ENCODE peak calls at places on chromosome 16, in nine cellular contexts. One of them, this sample, is unnamed.

GRCh38 chr16:27547134-27547533 is 2.6 kb downstream of the GTF3C1 start:
- DNase-seq in tibial artery: no peak
- DNase-seq in IMR-90: peak
- DNase-seq in upper lobe of right lung: no peak
- DNase-seq in AG04450: peak
- DNase-seq in ovary: peak
- DNase-seq in tibial nerve: no peak
- DNase-seq in fibroblast of lung: peak
- DNase-seq in neural progenitor cell: no peak
- DNase-seq in this sample: no peak

GRCh38 chr16:80518436-80518835 is 22.4 kb upstream of the DYNLRB2 start:
- DNase-seq in neural progenitor cell: no peak
- DNase-seq in IMR-90: peak
- DNase-seq in fibroblast of lung: no peak
- DNase-seq in ovary: no peak
- DNase-seq in tibial artery: no peak
- DNase-seq in upper lobe of right lung: no peak
- DNase-seq in tibial nerve: no peak
- DNase-seq in AG04450: no peak
- DNase-seq in this sample: no peak

GRCh38 chr16:56606071-56606687 is 2.2 kb upstream of the MT2A start:
- DNase-seq in tibial artery: peak
- DNase-seq in fibroblast of lung: no peak
- DNase-seq in upper lobe of right lung: no peak
- DNase-seq in AG04450: no peak
- DNase-seq in tibial nerve: peak
- DNase-seq in IMR-90: peak
- DNase-seq in neural progenitor cell: no peak
- DNase-seq in ovary: peak
- DNase-seq in this sample: peak

GRCh38 chr16:81625544-81626152 is 153.4 kb upstream of the PLCG2 start:
- DNase-seq in fibroblast of lung: no peak
- DNase-seq in neural progenitor cell: no peak
- DNase-seq in tibial nerve: no peak
- DNase-seq in AG04450: no peak
- DNase-seq in tibial artery: peak
- DNase-seq in ovary: no peak
- DNase-seq in IMR-90: peak
- DNase-seq in upper lobe of right lung: no peak
- DNase-seq in this sample: no peak

GRCh38 chr16:85126731-85127662 is 14.7 kb upstream of the CIBAR2 start:
- DNase-seq in fibroblast of lung: peak
- DNase-seq in neural progenitor cell: peak
- DNase-seq in AG04450: peak
- DNase-seq in tibial nerve: no peak
- DNase-seq in ovary: peak
- DNase-seq in upper lobe of right lung: no peak
- DNase-seq in tibial artery: peak
- DNase-seq in IMR-90: peak
- DNase-seq in this sample: peak

GRCh38 chr16:1108299-1109252 is 12.5 kb upstream of the C1QTNF8 start:
- DNase-seq in AG04450: no peak
- DNase-seq in ovary: peak
- DNase-seq in IMR-90: peak
- DNase-seq in fibroblast of lung: peak
- DNase-seq in tibial nerve: no peak
- DNase-seq in upper lobe of right lung: no peak
- DNase-seq in tibial artery: peak
- DNase-seq in neural progenitor cell: no peak
- DNase-seq in this sample: peak

GRCh38 chr16:31430380-31431052 is 2.4 kb upstream of the COX6A2 start:
- DNase-seq in upper lobe of right lung: no peak
- DNase-seq in fibroblast of lung: no peak
- DNase-seq in IMR-90: no peak
- DNase-seq in tibial artery: peak
- DNase-seq in neural progenitor cell: peak
- DNase-seq in tibial nerve: no peak
- DNase-seq in ovary: no peak
- DNase-seq in AG04450: no peak
- DNase-seq in this sample: no peak

GRCh38 chr16:69448470-69449193 is 24.2 kb downstream of the CYB5B start:
- DNase-seq in IMR-90: peak
- DNase-seq in neural progenitor cell: no peak
- DNase-seq in upper lobe of right lung: no peak
- DNase-seq in fibroblast of lung: peak
- DNase-seq in ovary: no peak
- DNase-seq in tibial artery: no peak
- DNase-seq in tibial nerve: no peak
- DNase-seq in AG04450: no peak
- DNase-seq in this sample: no peak

GRCh38 chr16:79943738-79944137 is 343.2 kb upstream of the MAF start:
- DNase-seq in AG04450: no peak
- DNase-seq in ovary: no peak
- DNase-seq in tibial nerve: no peak
- DNase-seq in upper lobe of right lung: no peak
- DNase-seq in neural progenitor cell: no peak
- DNase-seq in fibroblast of lung: no peak
- DNase-seq in IMR-90: no peak
- DNase-seq in tibial artery: no peak
- DNase-seq in this sample: no peak

GRCh38 chr16:68939921-68940320 is 96.6 kb downstream of the TANGO6 start:
- DNase-seq in AG04450: no peak
- DNase-seq in upper lobe of right lung: no peak
- DNase-seq in neural progenitor cell: no peak
- DNase-seq in tibial nerve: no peak
- DNase-seq in ovary: no peak
- DNase-seq in tibial artery: no peak
- DNase-seq in fibroblast of lung: no peak
- DNase-seq in IMR-90: no peak
- DNase-seq in this sample: no peak

GRCh38 chr16:85460252-85460982 is 152.7 kb upstream of the GSE1 start:
- DNase-seq in tibial artery: no peak
- DNase-seq in neural progenitor cell: no peak
- DNase-seq in upper lobe of right lung: no peak
- DNase-seq in fibroblast of lung: peak
- DNase-seq in AG04450: no peak
- DNase-seq in IMR-90: no peak
- DNase-seq in ovary: peak
- DNase-seq in tibial nerve: no peak
- DNase-seq in this sample: no peak

GRCh38 chr16:24953721-24954120 is 61.4 kb downstream of the ARHGAP17 start:
- DNase-seq in neural progenitor cell: no peak
- DNase-seq in tibial artery: no peak
- DNase-seq in fibroblast of lung: no peak
- DNase-seq in ovary: no peak
- DNase-seq in AG04450: no peak
- DNase-seq in tibial nerve: no peak
- DNase-seq in IMR-90: no peak
- DNase-seq in upper lobe of right lung: no peak
- DNase-seq in this sample: no peak

GRCh38 chr16:4179020-4179419 is 62.8 kb upstream of the ADCY9 start:
- DNase-seq in IMR-90: peak
- DNase-seq in tibial artery: no peak
- DNase-seq in AG04450: no peak
- DNase-seq in fibroblast of lung: peak
- DNase-seq in tibial nerve: no peak
- DNase-seq in upper lobe of right lung: peak
- DNase-seq in neural progenitor cell: no peak
- DNase-seq in ovary: no peak
- DNase-seq in this sample: peak

GRCh38 chr16:16108759-16109158 is 114.5 kb downstream of the ABCC6 start:
- DNase-seq in fibroblast of lung: no peak
- DNase-seq in neural progenitor cell: no peak
- DNase-seq in ovary: no peak
- DNase-seq in IMR-90: no peak
- DNase-seq in tibial artery: no peak
- DNase-seq in AG04450: no peak
- DNase-seq in tibial nerve: no peak
- DNase-seq in upper lobe of right lung: no peak
- DNase-seq in this sample: no peak

GRCh38 chr16:3577302-3577752 is at the start of gene NLRC3:
- DNase-seq in IMR-90: no peak
- DNase-seq in tibial artery: no peak
- DNase-seq in tibial nerve: no peak
- DNase-seq in fibroblast of lung: no peak
- DNase-seq in upper lobe of right lung: no peak
- DNase-seq in neural progenitor cell: no peak
- DNase-seq in ovary: no peak
- DNase-seq in AG04450: no peak
- DNase-seq in this sample: no peak

GRCh38 chr16:29994613-29995329 is 646 bp downstream of the HIRIP3 start:
- DNase-seq in IMR-90: peak
- DNase-seq in fibroblast of lung: no peak
- DNase-seq in AG04450: no peak
- DNase-seq in tibial artery: peak
- DNase-seq in upper lobe of right lung: peak
- DNase-seq in tibial nerve: no peak
- DNase-seq in neural progenitor cell: no peak
- DNase-seq in ovary: peak
- DNase-seq in this sample: peak

GRCh38 chr16:78147846-78148535 is 48.5 kb downstream of the WWOX start:
- DNase-seq in neural progenitor cell: no peak
- DNase-seq in IMR-90: no peak
- DNase-seq in ovary: no peak
- DNase-seq in tibial nerve: no peak
- DNase-seq in upper lobe of right lung: no peak
- DNase-seq in AG04450: no peak
- DNase-seq in tibial artery: no peak
- DNase-seq in fibroblast of lung: no peak
- DNase-seq in this sample: no peak

GRCh38 chr16:560221-560700 is at the start of gene PRR35:
- DNase-seq in upper lobe of right lung: no peak
- DNase-seq in AG04450: no peak
- DNase-seq in neural progenitor cell: no peak
- DNase-seq in IMR-90: no peak
- DNase-seq in tibial nerve: no peak
- DNase-seq in tibial artery: no peak
- DNase-seq in ovary: no peak
- DNase-seq in fibroblast of lung: no peak
- DNase-seq in this sample: no peak

GRCh38 chr16:81711609-81712329 is 67.3 kb upstream of the PLCG2 start:
- DNase-seq in ovary: peak
- DNase-seq in IMR-90: peak
- DNase-seq in tibial nerve: no peak
- DNase-seq in AG04450: peak
- DNase-seq in fibroblast of lung: peak
- DNase-seq in neural progenitor cell: peak
- DNase-seq in tibial artery: no peak
- DNase-seq in upper lobe of right lung: no peak
- DNase-seq in this sample: no peak

GRCh38 chr16:73069581-73070262 is 21.8 kb upstream of the ZFHX3 start:
- DNase-seq in tibial artery: peak
- DNase-seq in IMR-90: no peak
- DNase-seq in upper lobe of right lung: no peak
- DNase-seq in fibroblast of lung: no peak
- DNase-seq in ovary: no peak
- DNase-seq in AG04450: no peak
- DNase-seq in neural progenitor cell: no peak
- DNase-seq in tibial nerve: no peak
- DNase-seq in this sample: no peak

GRCh38 chr16:74709477-74709877 is 8.8 kb upstream of the MLKL start:
- DNase-seq in tibial artery: peak
- DNase-seq in tibial nerve: peak
- DNase-seq in IMR-90: peak
- DNase-seq in ovary: peak
- DNase-seq in upper lobe of right lung: peak
- DNase-seq in fibroblast of lung: peak
- DNase-seq in neural progenitor cell: peak
- DNase-seq in AG04450: peak
- DNase-seq in this sample: peak

GRCh38 chr16:4900036-4900435 is 36.9 kb downstream of the PPL start:
- DNase-seq in AG04450: no peak
- DNase-seq in IMR-90: no peak
- DNase-seq in ovary: no peak
- DNase-seq in fibroblast of lung: no peak
- DNase-seq in tibial artery: no peak
- DNase-seq in tibial nerve: no peak
- DNase-seq in neural progenitor cell: no peak
- DNase-seq in upper lobe of right lung: no peak
- DNase-seq in this sample: no peak

GRCh38 chr16:54812229-54812628 is 118.4 kb upstream of the IRX5 start:
- DNase-seq in neural progenitor cell: no peak
- DNase-seq in AG04450: no peak
- DNase-seq in fibroblast of lung: no peak
- DNase-seq in IMR-90: no peak
- DNase-seq in tibial nerve: no peak
- DNase-seq in tibial artery: no peak
- DNase-seq in upper lobe of right lung: no peak
- DNase-seq in ovary: no peak
- DNase-seq in this sample: no peak
- TF ChIP-seq CTCF in neural progenitor cell: peak
- TF ChIP-seq CTCF in AG04450: no peak
- TF ChIP-seq CTCF in fibroblast of lung: no peak
- TF ChIP-seq CTCF in IMR-90: no peak
- TF ChIP-seq CTCF in tibial nerve: no peak
- TF ChIP-seq CTCF in tibial artery: peak
- TF ChIP-seq CTCF in upper lobe of right lung: peak
- TF ChIP-seq CTCF in ovary: no peak
- TF ChIP-seq CTCF in this sample: no peak

GRCh38 chr16:67393790-67394270 is 532 bp upstream of the TPPP3 start:
- DNase-seq in ovary: no peak
- DNase-seq in tibial artery: peak
- DNase-seq in neural progenitor cell: no peak
- DNase-seq in AG04450: no peak
- DNase-seq in upper lobe of right lung: no peak
- DNase-seq in tibial nerve: no peak
- DNase-seq in IMR-90: no peak
- DNase-seq in fibroblast of lung: no peak
- DNase-seq in this sample: no peak
- H3K27ac ChIP-seq in ovary: no peak
- H3K27ac ChIP-seq in tibial artery: peak
- H3K27ac ChIP-seq in neural progenitor cell: no peak
- H3K27ac ChIP-seq in AG04450: no peak
- H3K27ac ChIP-seq in upper lobe of right lung: peak
- H3K27ac ChIP-seq in tibial nerve: peak
- H3K27ac ChIP-seq in IMR-90: no peak
- H3K27ac ChIP-seq in fibroblast of lung: peak
- H3K27ac ChIP-seq in this sample: peak

DNA sequence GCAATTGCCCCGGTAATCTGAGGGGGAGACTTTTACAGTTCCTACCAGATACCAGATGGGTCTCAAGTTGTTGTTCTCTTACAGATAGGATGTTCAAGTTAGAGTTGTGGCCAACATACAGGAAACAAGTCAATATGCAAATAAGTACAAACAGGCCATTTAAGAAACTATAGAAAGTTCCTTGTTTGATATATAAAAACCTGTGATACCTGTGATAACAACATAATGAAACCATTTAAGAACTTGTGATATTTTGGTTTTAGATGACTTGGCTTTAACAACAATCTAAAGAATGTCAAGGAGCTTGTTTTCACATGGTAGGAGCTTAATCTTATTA is 16.8 kb downstream of the CDR2 start:
- DNase-seq in tibial artery: no peak
- DNase-seq in fibroblast of lung: no peak
- DNase-seq in upper lobe of right lung: no peak
- DNase-seq in ovary: no peak
- DNase-seq in tibial nerve: no peak
- DNase-seq in neural progenitor cell: no peak
- DNase-seq in AG04450: no peak
- DNase-seq in IMR-90: no peak
- DNase-seq in this sample: no peak
- TF ChIP-seq CTCF in tibial artery: no peak
- TF ChIP-seq CTCF in fibroblast of lung: no peak
- TF ChIP-seq CTCF in upper lobe of right lung: no peak
- TF ChIP-seq CTCF in ovary: no peak
- TF ChIP-seq CTCF in tibial nerve: no peak
- TF ChIP-seq CTCF in neural progenitor cell: no peak
- TF ChIP-seq CTCF in AG04450: no peak
- TF ChIP-seq CTCF in IMR-90: no peak
- TF ChIP-seq CTCF in this sample: no peak

GRCh38 chr16:23512168-23512695 is 1.9 kb upstream of the GGA2 start:
- DNase-seq in neural progenitor cell: no peak
- DNase-seq in upper lobe of right lung: no peak
- DNase-seq in tibial nerve: no peak
- DNase-seq in fibroblast of lung: no peak
- DNase-seq in ovary: no peak
- DNase-seq in AG04450: no peak
- DNase-seq in tibial artery: no peak
- DNase-seq in IMR-90: no peak
- DNase-seq in this sample: no peak
- H3K27ac ChIP-seq in neural progenitor cell: peak
- H3K27ac ChIP-seq in upper lobe of right lung: no peak
- H3K27ac ChIP-seq in tibial nerve: no peak
- H3K27ac ChIP-seq in fibroblast of lung: no peak
- H3K27ac ChIP-seq in ovary: no peak
- H3K27ac ChIP-seq in AG04450: no peak
- H3K27ac ChIP-seq in tibial artery: no peak
- H3K27ac ChIP-seq in IMR-90: no peak
- H3K27ac ChIP-seq in this sample: no peak

This sample was measured in psoas muscle.